ENCODE peak calls at places on chromosome 1, in ten cellular contexts. S is MCF 10A, T is bronchial epithelial cell, Q is hypothalamus, M is A172, A is GM10248, P is GM23248, D is OCI-M1, F is left ventricle myocardium inferior, W is tibial artery. N is an unnamed sample.

GRCh38 chr1:58627221-58627620 is 50.2 kb upstream of the TACSTD2 start:
- DNase-seq in S (no peak), T (peak; percentile 71), Q (no peak), M (no peak), A (no peak), P (peak; percentile 20), D (no peak), F (no peak), W (no peak), N (no peak)

GRCh38 chr1:29708381-29708780 is 472.1 kb downstream of the PTPRU start:
- DNase-seq in S (no peak), T (no peak), Q (no peak), M (peak; percentile 44), A (no peak), P (peak; percentile 62), D (no peak), F (no peak), W (no peak), N (no peak)

GRCh38 chr1:67570473-67571143 is 114.4 kb upstream of the GADD45A start:
- DNase-seq in S (peak; percentile 80), T (peak; percentile 100), Q (no peak), M (peak; percentile 98), A (no peak), P (peak; percentile 97), D (no peak), F (no peak), W (no peak), N (no peak)

GRCh38 chr1:119327436-119328155 is 41.0 kb upstream of the HAO2 start:
- DNase-seq in S (no peak), T (no peak), Q (peak; percentile 20), M (no peak), A (no peak), P (peak; percentile 61), D (no peak), F (no peak), W (no peak), N (peak; percentile 37)

GRCh38 chr1:159900086-159900680 is at the start of gene CFAP45:
- DNase-seq in S (peak; percentile 79), T (peak; percentile 91), Q (no peak), M (no peak), A (peak; percentile 37), P (peak; percentile 92), D (no peak), F (peak; percentile 82), W (peak; percentile 95), N (no peak)

GRCh38 chr1:199931666-199932377 is 95.7 kb upstream of the NR5A2 start:
- DNase-seq in S (no peak), T (no peak), Q (no peak), M (peak; percentile 35), A (no peak), P (peak; percentile 47), D (peak; percentile 95), F (no peak), W (no peak), N (no peak)

GRCh38 chr1:218837051-218837450 is 336.6 kb upstream of the LYPLAL1 start:
- DNase-seq in S (no peak), T (no peak), Q (no peak), M (no peak), A (no peak), P (no peak), D (no peak), F (no peak), W (no peak), N (no peak)

GRCh38 chr1:31878018-31878417 is 60.1 kb downstream of the PTP4A2 start:
- DNase-seq in S (no peak), T (no peak), Q (no peak), M (no peak), A (no peak), P (no peak), D (no peak), F (no peak), W (no peak), N (no peak)

GRCh38 chr1:185393821-185394220 is 76.8 kb upstream of the IVNS1ABP start:
- DNase-seq in S (no peak), T (peak; percentile 90), Q (no peak), M (no peak), A (no peak), P (no peak), D (no peak), F (no peak), W (no peak), N (no peak)

GRCh38 chr1:19662313-19662712 is 2.4 kb upstream of the HTR6 start:
- DNase-seq in S (no peak), T (no peak), Q (no peak), M (no peak), A (no peak), P (no peak), D (no peak), F (no peak), W (no peak), N (no peak)

GRCh38 chr1:50438945-50439344 is 15.7 kb upstream of the DMRTA2 start:
- DNase-seq in S (no peak), T (peak; percentile 46), Q (no peak), M (peak; percentile 2), A (no peak), P (peak; percentile 48), D (no peak), F (no peak), W (no peak), N (no peak)

GRCh38 chr1:116321766-116322175 is 51.3 kb upstream of the ATP1A1 start:
- DNase-seq in S (no peak), T (no peak), Q (no peak), M (no peak), A (no peak), P (no peak), D (peak; percentile 16), F (no peak), W (no peak), N (no peak)

GRCh38 chr1:57252597-57253306 is 171.1 kb downstream of the DAB1 start:
- DNase-seq in S (no peak), T (no peak), Q (no peak), M (no peak), A (no peak), P (peak; percentile 52), D (no peak), F (no peak), W (no peak), N (no peak)

GRCh38 chr1:9397984-9398526 is 105.4 kb downstream of the SPSB1 start:
- DNase-seq in S (no peak), T (no peak), Q (no peak), M (peak; percentile 42), A (no peak), P (peak; percentile 55), D (no peak), F (no peak), W (peak; percentile 82), N (no peak)

GRCh38 chr1:94768046-94768445 is 52.1 kb upstream of the SLC44A3 start:
- DNase-seq in S (no peak), T (no peak), Q (no peak), M (no peak), A (no peak), P (no peak), D (no peak), F (no peak), W (no peak), N (no peak)

GRCh38 chr1:113109908-113110554 is 37.0 kb downstream of the LRIG2 start:
- DNase-seq in S (peak; percentile 62), T (peak; percentile 49), Q (no peak), M (peak; percentile 83), A (no peak), P (peak; percentile 98), D (no peak), F (no peak), W (no peak), N (no peak)

N was measured in dorsolateral prefrontal cortex.